ENCODE peak calls at places on chromosomes 4 and X, in five cellular contexts. M, A, X, V and U are unnamed samples.

GRCh38 chr4:74675673-74676279 is 118.5 kb downstream of the BTC start:
- DNase-seq in V (peak; percentile 71), X (no peak), M (no peak), A (peak; percentile 47), U (peak; percentile 51)

GRCh38 chrX:48505481-48505880 is 3.3 kb upstream of the PORCN start:
- DNase-seq in X (no peak), V (no peak), A (no peak), M (no peak), U (no peak)

GRCh38 chrX:46620505-46620904 is 46.9 kb downstream of the CHST7 start:
- DNase-seq in A (no peak), X (no peak), M (no peak), V (no peak), U (no peak)

GRCh38 chr4:121633642-121634041 is 63.1 kb downstream of the ANXA5 start:
- DNase-seq in X (no peak), V (no peak), A (no peak), M (no peak), U (no peak)

GRCh38 chrX:47297874-47298273 is 65.1 kb downstream of the USP11 start:
- DNase-seq in A (peak; percentile 81), X (no peak), M (no peak), V (no peak), U (no peak)

GRCh38 chrX:122475306-122475705 is 708.8 kb upstream of the GRIA3 start:
- DNase-seq in M (no peak), X (no peak), A (no peak), V (no peak), U (no peak)

GRCh38 chrX:30039768-30040167 is 175.6 kb upstream of the MAGEB2 start:
- DNase-seq in V (no peak), M (no peak), A (no peak), X (no peak), U (no peak)

GRCh38 chr4:185847352-185848078 is 35.5 kb upstream of the SORBS2 start:
- DNase-seq in X (no peak), A (no peak), M (peak; percentile 54), V (peak; percentile 36), U (peak; percentile 43)

GRCh38 chr4:38237139-38237538 is 276.9 kb downstream of the PTTG2 start:
- DNase-seq in X (no peak), A (peak; percentile 40), V (no peak), M (no peak), U (no peak)

GRCh38 chrX:19991350-19991718 is 473 bp upstream of the BCLAF3 start:
- DNase-seq in M (no peak), V (no peak), A (no peak), X (no peak), U (no peak)

GRCh38 chrX:3939967-3940610 is 226.6 kb upstream of the PRKX start:
- DNase-seq in V (no peak), M (no peak), X (no peak), A (peak; percentile 57), U (peak; percentile 17)

GRCh38 chrX:39736219-39737211 is 361.2 kb downstream of the BCOR start:
- DNase-seq in X (no peak), A (peak; percentile 75), V (no peak), M (no peak), U (no peak)

GRCh38 chrX:18668468-18668867 is 3.4 kb downstream of the RS1 start:
- DNase-seq in X (no peak), V (no peak), M (no peak), A (no peak), U (no peak)

GRCh38 chr4:25913056-25913850 is 767 bp upstream of the SMIM20 start:
- DNase-seq in M (peak; percentile 81), A (no peak), V (peak; percentile 26), X (no peak), U (peak; percentile 52)

GRCh38 chrX:17933856-17934255 is 72.8 kb upstream of the RAI2 start:
- DNase-seq in V (no peak), A (no peak), M (no peak), X (no peak), U (no peak)

GRCh38 chr4:27084685-27085356 is 224.2 kb downstream of the STIM2 start:
- DNase-seq in A (no peak), X (no peak), M (peak; percentile 46), V (peak; percentile 29), U (peak; percentile 91)

GRCh38 chr4:77697860-77698599 is 92.4 kb downstream of the CXCL13 start:
- DNase-seq in V (peak; percentile 89), X (no peak), M (peak; percentile 26), A (peak; percentile 57), U (peak; percentile 64)